ENCODE peak calls at places on chromosomes 16 and 17, in seven cellular contexts. N is AG20443, Q is ACHN, X is activated B cell treated with CpG ODN at 0.5 μM for 24 hours, R is endothelial cell, D is memory B cell, W is MG63. P is an unnamed sample.

GRCh38 chr16:57505169-57505568 is 18.9 kb upstream of the DOK4 start:
- DNase-seq in R (no peak), N (no peak), X (no peak), D (no peak), Q (no peak), W (no peak), P (no peak)

GRCh38 chr17:48586355-48586924 is 3.6 kb downstream of the HOXB3 start:
- DNase-seq in N (no peak), W (no peak), R (no peak), D (no peak), X (no peak), Q (peak), P (no peak)

GRCh38 chr16:70693231-70693671 is 7.4 kb upstream of the MTSS2 start:
- DNase-seq in W (no peak), N (no peak), R (no peak), Q (no peak), X (no peak), D (no peak), P (no peak)

GRCh38 chr16:57532251-57532625 is 4.1 kb downstream of the CCDC102A start:
- DNase-seq in D (no peak), R (no peak), Q (no peak), W (no peak), X (peak), N (no peak), P (no peak)

GRCh38 chr17:13393841-13394710 is 207.7 kb downstream of the HS3ST3A1 start:
- DNase-seq in Q (no peak), D (no peak), W (no peak), X (no peak), R (no peak), N (peak), P (peak)

GRCh38 chr16:69711115-69711740 is 15.1 kb downstream of the NQO1 start:
- DNase-seq in Q (no peak), W (peak), R (no peak), N (peak), D (no peak), X (no peak), P (no peak)

GRCh38 chr17:177155-177554 is 4.3 kb downstream of the DOC2B start:
- DNase-seq in N (no peak), Q (no peak), R (no peak), D (no peak), W (no peak), X (no peak), P (no peak)

GRCh38 chr17:37742114-37742761 is 2.6 kb downstream of the HNF1B start:
- DNase-seq in N (no peak), W (peak), Q (peak), X (peak), D (peak), R (peak), P (no peak)

GRCh38 chr16:87490091-87490798 is 2.6 kb downstream of the ZCCHC14 start:
- DNase-seq in W (no peak), N (no peak), R (no peak), X (no peak), D (no peak), Q (no peak), P (no peak)

GRCh38 chr16:82157836-82158235 is 12.2 kb downstream of the MPHOSPH6 start:
- DNase-seq in Q (no peak), R (no peak), N (no peak), W (no peak), X (no peak), D (no peak), P (no peak)

GRCh38 chr17:16027708-16028584 is 28.3 kb downstream of the TTC19 start:
- DNase-seq in Q (peak), N (peak), X (no peak), W (peak), R (no peak), D (no peak), P (peak)

GRCh38 chr17:19237389-19238166 is 412 bp downstream of the EPN2 start:
- DNase-seq in D (peak), N (peak), Q (peak), R (peak), X (no peak), W (peak), P (no peak)

GRCh38 chr16:10623059-10623458 is 42.7 kb upstream of the EMP2 start:
- DNase-seq in N (no peak), Q (no peak), X (no peak), R (no peak), D (no peak), W (no peak), P (no peak)

GRCh38 chr16:50010212-50010611 is 14.8 kb upstream of the CNEP1R1 start:
- DNase-seq in X (no peak), Q (no peak), R (no peak), D (no peak), N (no peak), W (no peak), P (no peak)

GRCh38 chr17:81401727-81402529 is 6.7 kb downstream of the BAHCC1 start:
- DNase-seq in D (no peak), Q (peak), N (no peak), X (no peak), R (no peak), W (peak), P (no peak)

GRCh38 chr16:17343028-17343427 is 127.7 kb downstream of the XYLT1 start:
- DNase-seq in R (no peak), N (no peak), D (no peak), Q (no peak), X (no peak), W (no peak), P (no peak)

GRCh38 chr17:8380049-8380448 is 2.9 kb downstream of the RPL26 start:
- DNase-seq in R (no peak), X (no peak), D (no peak), N (no peak), Q (no peak), W (no peak), P (no peak)

GRCh38 chr16:87661561-87661960 is 59.3 kb downstream of the JPH3 start:
- DNase-seq in N (peak), W (no peak), Q (peak), D (peak), R (peak), X (no peak), P (no peak)

GRCh38 chr16:79062336-79062735 is 538.2 kb downstream of the MAF start:
- DNase-seq in R (no peak), D (no peak), W (no peak), N (no peak), X (no peak), Q (no peak), P (no peak)

GRCh38 chr16:85309656-85310587 is 197.7 kb upstream of the CIBAR2 start:
- DNase-seq in Q (no peak), N (no peak), X (peak), W (no peak), R (no peak), D (peak), P (no peak)

GRCh38 chr16:88767546-88767945 is 17.5 kb downstream of the PIEZO1 start:
- DNase-seq in D (no peak), Q (no peak), N (no peak), W (no peak), R (no peak), X (no peak), P (no peak)

GRCh38 chr16:11056989-11057645 is 112.8 kb downstream of the CLEC16A start:
- DNase-seq in W (no peak), X (no peak), R (no peak), N (no peak), Q (no peak), D (no peak), P (no peak)

GRCh38 chr16:20744922-20745440 is 3.4 kb upstream of the THUMPD1 start:
- DNase-seq in Q (no peak), R (no peak), X (no peak), D (no peak), W (no peak), N (no peak), P (no peak)

GRCh38 chr16:77660311-77660710 is 62.0 kb upstream of the NUDT7 start:
- DNase-seq in D (no peak), N (peak), W (peak), X (no peak), Q (peak), R (peak), P (peak)

GRCh38 chr16:72256398-72257048 is 84.6 kb upstream of the PMFBP1 start:
- DNase-seq in R (no peak), X (no peak), D (no peak), N (peak), W (peak), Q (peak), P (no peak)